ENCODE peak calls at places on chromosomes 4 and X, in four cellular contexts. G is uterus, Y is GM12878, H is tibial nerve. S is an unnamed sample.

GRCh38 chr4:166318810-166319525 is 445.9 kb downstream of the TLL1 start:
- DNase-seq in G (no peak), Y (no peak), H (no peak), S (no peak)

GRCh38 chrX:31708116-31708515 is 636.3 kb upstream of the FTHL17 start:
- DNase-seq in G (no peak), H (no peak), Y (no peak), S (no peak)

GRCh38 chr4:184526228-184526627 is 51.9 kb upstream of the IRF2 start:
- DNase-seq in Y (no peak), G (no peak), H (no peak), S (no peak)

GRCh38 chr4:134862116-134862515 is 660.5 kb upstream of the PABPC4L start:
- DNase-seq in G (no peak), Y (no peak), H (no peak), S (no peak)

GRCh38 chr4:84821064-84821463 is 145.4 kb downstream of the WDFY3 start:
- DNase-seq in Y (no peak), H (no peak), G (no peak), S (no peak)

GRCh38 chr4:185394568-185395254 is 1.0 kb downstream of the LRP2BP start:
- DNase-seq in H (no peak), G (no peak), Y (no peak), S (no peak)

GRCh38 chr4:185847352-185848078 is 35.5 kb upstream of the SORBS2 start:
- DNase-seq in Y (no peak), H (no peak), G (no peak), S (peak; percentile 88)

GRCh38 chr4:186414365-186414764 is 141.0 kb downstream of the MTNR1A start:
- DNase-seq in H (no peak), Y (no peak), G (no peak), S (no peak)

GRCh38 chr4:168475745-168476144 is 4.5 kb downstream of the DDX60L start:
- DNase-seq in H (no peak), G (no peak), Y (no peak), S (no peak)

GRCh38 chrX:102712967-102713677 is 874 bp downstream of the GPRASP2 start:
- DNase-seq in Y (no peak), G (peak; percentile 68), H (peak; percentile 34), S (peak; percentile 47)

GRCh38 chr4:187814737-187815465 is 180.7 kb upstream of the ZFP42 start:
- DNase-seq in G (peak; percentile 21), Y (no peak), H (no peak), S (no peak)

GRCh38 chrX:3820170-3820569 is 106.7 kb upstream of the PRKX start:
- DNase-seq in H (no peak), Y (no peak), G (no peak), S (no peak)

GRCh38 chr4:110119347-110119746 is 79.1 kb downstream of the ELOVL6 start:
- DNase-seq in Y (no peak), G (no peak), H (no peak), S (no peak)

GRCh38 chr4:110624016-110624770 is 1.3 kb upstream of the PITX2 start:
- DNase-seq in G (no peak), H (no peak), Y (no peak), S (no peak)

GRCh38 chr4:52038109-52038912 is at the start of gene SGCB:
- DNase-seq in H (peak; percentile 49), Y (no peak), G (peak; percentile 67), S (peak; percentile 80)

GRCh38 chrX:16394290-16394689 is 227.0 kb downstream of the MAGEB17 start:
- DNase-seq in Y (no peak), H (no peak), G (no peak), S (no peak)

GRCh38 chrX:7054219-7055206 is 93.0 kb upstream of the STS start:
- DNase-seq in H (no peak), Y (no peak), G (no peak), S (no peak)

GRCh38 chr4:78689224-78689623 is 86.9 kb upstream of the BMP2K start:
- DNase-seq in Y (no peak), H (no peak), G (no peak), S (no peak)

GRCh38 chr4:40681600-40682297 is 52.1 kb upstream of the RBM47 start:
- DNase-seq in G (no peak), H (no peak), Y (no peak), S (no peak)

GRCh38 chr4:123477804-123478209 is 81.2 kb downstream of the SPRY1 start:
- DNase-seq in Y (no peak), H (no peak), G (no peak), S (no peak)

GRCh38 chrX:112636951-112637541 is 42.7 kb downstream of the LHFPL1 start:
- DNase-seq in Y (no peak), G (no peak), H (no peak), S (no peak)

GRCh38 chr4:3312362-3312761 is 19.5 kb downstream of the RGS12 start:
- DNase-seq in H (no peak), Y (no peak), G (no peak), S (peak; percentile 16)

GRCh38 chr4:121998024-121998423 is 46.2 kb upstream of the TRPC3 start:
- DNase-seq in H (no peak), G (no peak), Y (no peak), S (no peak)

GRCh38 chr4:68129793-68130192 is at the start of gene TMPRSS11F:
- DNase-seq in G (no peak), Y (no peak), H (no peak), S (no peak)

GRCh38 chr4:142405021-142405991 is 440.8 kb downstream of the INPP4B start:
- DNase-seq in H (peak; percentile 14), G (peak; percentile 40), Y (peak; percentile 57), S (peak; percentile 45)

GRCh38 chr4:29326816-29327215 is 1393.4 kb upstream of the PCDH7 start:
- DNase-seq in Y (no peak), G (no peak), H (no peak), S (no peak)

GRCh38 chrX:69145714-69146113 is 19.5 kb downstream of the PJA1 start:
- DNase-seq in G (peak; percentile 3), H (no peak), Y (no peak), S (no peak)

GRCh38 chr4:156021298-156021697 is 67.6 kb upstream of the CTSO start:
- DNase-seq in H (no peak), Y (no peak), G (no peak), S (no peak)

GRCh38 chrX:56733459-56734046 is 4.5 kb downstream of the NBDY start:
- DNase-seq in G (peak; percentile 27), Y (no peak), H (peak; percentile 25), S (no peak)

GRCh38 chrX:56233682-56234081 is 1.5 kb downstream of the KLF8 start:
- DNase-seq in H (peak; percentile 24), Y (peak; percentile 60), G (peak; percentile 66), S (peak; percentile 42)

GRCh38 chrX:13646154-13646549 is 6.8 kb upstream of the TCEANC start:
- DNase-seq in H (peak; percentile 33), G (peak; percentile 55), Y (no peak), S (peak; percentile 69)

GRCh38 chr4:141654098-141654497 is 17.7 kb downstream of the IL15 start:
- DNase-seq in H (no peak), Y (no peak), G (peak; percentile 18), S (peak; percentile 35)

GRCh38 chr4:76949293-76950051 is at the start of gene SEPTIN11:
- DNase-seq in G (peak; percentile 93), Y (peak; percentile 55), H (peak; percentile 87), S (peak; percentile 95)
- H3K4me3 ChIP-seq in G (peak within 1 kb of the TSS; percentile 73), Y (peak within 1 kb of the TSS; percentile 95), H (peak within 1 kb of the TSS; percentile 67), S (peak within 1 kb of the TSS; percentile 85)

DNA sequence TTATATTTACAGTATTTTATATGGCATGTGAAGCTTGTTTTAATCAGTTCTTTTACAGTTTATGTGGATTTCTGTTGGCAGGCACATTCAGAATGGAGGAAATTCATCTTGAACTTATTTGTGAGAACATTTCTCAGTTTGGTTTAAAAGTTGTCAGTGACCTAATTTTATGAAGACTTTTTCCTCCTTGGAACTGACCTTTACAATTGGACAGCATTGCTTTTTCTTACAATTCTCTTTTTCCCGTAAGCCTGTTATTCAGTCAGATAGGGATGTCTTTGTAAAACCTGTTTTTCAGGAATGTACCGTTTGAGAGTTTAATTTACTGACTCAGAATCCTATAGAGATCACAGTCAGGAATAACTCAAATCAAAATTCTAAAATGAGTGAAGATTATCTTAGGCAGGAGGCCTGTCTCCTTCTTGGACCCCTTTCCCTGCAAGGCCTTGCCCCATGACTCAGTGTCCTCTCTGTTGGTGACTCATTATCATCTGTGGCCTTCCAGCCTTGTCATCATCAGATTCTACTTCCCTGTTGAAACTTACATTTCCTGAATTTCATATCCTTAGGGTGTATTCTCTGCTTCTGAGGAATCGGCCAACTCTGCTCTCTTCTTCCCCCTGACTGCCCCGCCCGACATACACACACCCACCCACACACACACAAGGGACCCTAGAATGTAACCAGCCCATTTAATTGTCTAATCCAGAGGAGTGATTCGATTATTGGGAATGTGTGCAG is 99.7 kb downstream of the ARHGAP10 start:
- DNase-seq in H (no peak), G (no peak), Y (no peak), S (peak; percentile 43)
- TF ChIP-seq POLR2A in H (no peak), G (no peak), Y (no peak), S (no peak)

DNA sequence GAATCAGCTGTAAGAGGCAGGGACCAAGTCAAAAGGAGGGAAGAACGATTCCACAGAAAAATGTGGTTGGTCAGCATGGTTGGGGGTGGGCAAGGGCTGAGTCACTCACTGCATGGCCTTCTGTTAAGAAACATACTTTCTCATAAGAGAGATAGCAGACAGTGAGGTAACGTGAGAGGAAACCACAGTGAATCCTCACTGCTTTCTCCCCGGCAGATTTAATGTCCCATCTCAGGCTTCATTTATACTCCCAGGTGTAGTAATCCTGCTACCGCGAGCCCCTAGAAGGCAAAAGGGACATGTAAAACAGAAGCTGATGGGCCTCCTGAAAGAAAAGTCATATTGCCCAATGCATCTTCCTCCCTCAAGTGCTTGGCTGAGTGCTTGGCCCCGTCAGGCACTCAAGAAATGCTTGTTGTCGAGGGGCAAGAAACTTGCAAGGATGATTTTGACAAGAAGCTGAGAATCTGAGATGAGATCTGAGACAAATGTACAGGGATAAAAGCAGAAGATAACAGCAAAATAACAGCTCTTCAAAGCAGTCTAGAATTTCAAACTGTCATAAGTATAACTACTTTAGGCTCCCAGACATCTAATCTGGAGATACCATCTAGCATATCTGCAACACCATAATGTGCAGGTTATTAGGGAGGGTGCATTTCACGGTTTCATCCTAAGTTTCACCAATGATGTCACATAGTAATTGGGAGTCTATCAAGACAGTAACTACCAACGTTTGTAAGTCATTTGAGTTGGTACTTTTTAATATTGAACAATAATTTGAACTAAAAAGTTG is 40.2 kb downstream of the SH3KBP1 start:
- DNase-seq in H (no peak), Y (no peak), G (peak; percentile 34), S (no peak)
- H3K4me3 ChIP-seq in H (no peak overlapping the region), Y (peak overlapping the region; percentile 8), G (no peak overlapping the region), S (no peak overlapping the region)

GRCh38 chr4:43471950-43472349 is 579.4 kb downstream of the GRXCR1 start:
- DNase-seq in G (no peak), Y (no peak), H (no peak), S (no peak)
- TF ChIP-seq POLR2A in G (no peak), Y (no peak), H (no peak), S (no peak)

DNA sequence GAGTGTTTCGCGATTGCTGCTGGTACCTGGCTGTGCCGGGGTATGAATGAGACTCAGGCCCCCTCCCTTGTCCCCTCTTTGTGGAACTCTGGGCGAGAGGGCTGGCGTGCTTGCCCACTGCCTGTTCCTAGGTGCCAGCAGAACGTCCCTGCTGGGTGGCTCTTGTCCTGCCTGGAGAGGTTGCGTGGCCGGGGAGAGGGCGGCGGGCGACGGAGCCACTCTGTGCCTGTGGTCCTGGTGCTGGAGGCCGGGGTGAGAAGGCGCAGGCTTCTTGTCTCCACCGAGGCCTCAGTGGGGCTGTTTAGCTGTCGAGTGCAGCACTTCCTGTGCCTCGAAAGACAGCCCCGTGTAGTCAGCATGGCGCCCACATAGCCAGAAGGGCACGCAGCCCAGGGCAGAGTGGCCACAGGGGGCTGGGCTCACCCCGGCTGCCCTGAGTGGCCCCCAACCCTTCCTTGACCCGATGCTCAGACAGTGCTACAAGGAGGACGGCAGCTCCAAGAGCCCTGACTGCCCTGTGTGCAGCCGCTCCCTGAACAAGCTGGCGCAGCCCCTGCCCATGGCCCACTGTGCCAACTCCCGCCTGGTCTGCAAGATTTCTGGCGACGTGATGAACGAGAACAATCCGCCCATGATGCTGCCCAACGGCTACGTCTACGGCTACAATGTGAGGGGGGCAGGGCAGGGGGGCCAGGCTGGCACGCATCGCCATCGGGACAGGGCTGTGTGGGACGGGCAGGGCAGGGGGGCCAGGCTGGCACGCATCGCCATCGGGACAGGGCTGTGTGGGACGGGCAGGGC is 8.9 kb upstream of the UVSSA start:
- DNase-seq in H (no peak), G (no peak), Y (no peak), S (no peak)
- H3K4me3 ChIP-seq in H (no peak overlapping the region), G (no peak overlapping the region), Y (no peak overlapping the region), S (no peak overlapping the region)

S was measured in heart left ventricle.